ENCODE peak calls at places on chromosomes 13 and 19, in five cellular contexts. One of them, this sample, is unnamed.

GRCh38 chr19:16593181-16593580 is 21.0 kb upstream of the SLC35E1 start:
- DNase-seq in cardiac fibroblast: no peak
- DNase-seq in astrocyte of the spinal cord: no peak
- DNase-seq in breast epithelium: no peak
- DNase-seq in epithelial cell of prostate: no peak
- DNase-seq in this sample: no peak

GRCh38 chr13:23378009-23378632 is 55.4 kb downstream of the SACS start:
- DNase-seq in breast epithelium: no peak
- DNase-seq in cardiac fibroblast: peak
- DNase-seq in astrocyte of the spinal cord: peak
- DNase-seq in epithelial cell of prostate: peak
- DNase-seq in this sample: no peak

GRCh38 chr19:11046608-11047354 is 42.5 kb upstream of the LDLR start:
- DNase-seq in epithelial cell of prostate: no peak
- DNase-seq in cardiac fibroblast: no peak
- DNase-seq in breast epithelium: no peak
- DNase-seq in astrocyte of the spinal cord: no peak
- DNase-seq in this sample: no peak

GRCh38 chr13:73754241-73754640 is 380.0 kb downstream of the KLF12 start:
- DNase-seq in breast epithelium: no peak
- DNase-seq in cardiac fibroblast: no peak
- DNase-seq in epithelial cell of prostate: no peak
- DNase-seq in astrocyte of the spinal cord: no peak
- DNase-seq in this sample: no peak

GRCh38 chr19:14322889-14323463 is 58.3 kb upstream of the ADGRE5 start:
- DNase-seq in cardiac fibroblast: no peak
- DNase-seq in astrocyte of the spinal cord: no peak
- DNase-seq in breast epithelium: no peak
- DNase-seq in epithelial cell of prostate: no peak
- DNase-seq in this sample: no peak

GRCh38 chr13:48334534-48335127 is 31.1 kb downstream of the RB1 start:
- DNase-seq in epithelial cell of prostate: no peak
- DNase-seq in breast epithelium: no peak
- DNase-seq in astrocyte of the spinal cord: peak
- DNase-seq in cardiac fibroblast: peak
- DNase-seq in this sample: no peak

GRCh38 chr19:3981736-3982681 is 3.3 kb downstream of the EEF2 start:
- DNase-seq in astrocyte of the spinal cord: no peak
- DNase-seq in breast epithelium: no peak
- DNase-seq in cardiac fibroblast: no peak
- DNase-seq in epithelial cell of prostate: no peak
- DNase-seq in this sample: no peak

GRCh38 chr19:18419195-18419698 is at the start of gene SSBP4:
- DNase-seq in breast epithelium: no peak
- DNase-seq in epithelial cell of prostate: no peak
- DNase-seq in cardiac fibroblast: peak
- DNase-seq in astrocyte of the spinal cord: peak
- DNase-seq in this sample: peak

GRCh38 chr19:33374406-33374703 is 846 bp downstream of the CEBPG start:
- DNase-seq in epithelial cell of prostate: no peak
- DNase-seq in breast epithelium: no peak
- DNase-seq in cardiac fibroblast: peak
- DNase-seq in astrocyte of the spinal cord: peak
- DNase-seq in this sample: peak

GRCh38 chr19:28026636-28027035 is 1186.3 kb downstream of the UQCRFS1 start:
- DNase-seq in cardiac fibroblast: no peak
- DNase-seq in astrocyte of the spinal cord: no peak
- DNase-seq in epithelial cell of prostate: no peak
- DNase-seq in breast epithelium: no peak
- DNase-seq in this sample: no peak

GRCh38 chr19:6047741-6048231 is 62.5 kb downstream of the RFX2 start:
- DNase-seq in breast epithelium: peak
- DNase-seq in astrocyte of the spinal cord: peak
- DNase-seq in cardiac fibroblast: peak
- DNase-seq in epithelial cell of prostate: no peak
- DNase-seq in this sample: peak

GRCh38 chr19:3575260-3575741 is 2.6 kb downstream of the HMG20B start:
- DNase-seq in astrocyte of the spinal cord: peak
- DNase-seq in cardiac fibroblast: peak
- DNase-seq in breast epithelium: no peak
- DNase-seq in epithelial cell of prostate: no peak
- DNase-seq in this sample: peak

GRCh38 chr19:8631425-8631819 is 989 bp downstream of the NFILZ start:
- DNase-seq in epithelial cell of prostate: no peak
- DNase-seq in astrocyte of the spinal cord: peak
- DNase-seq in breast epithelium: no peak
- DNase-seq in cardiac fibroblast: peak
- DNase-seq in this sample: no peak

GRCh38 chr13:71290963-71291937 is 575.8 kb downstream of the DACH1 start:
- DNase-seq in epithelial cell of prostate: no peak
- DNase-seq in breast epithelium: no peak
- DNase-seq in cardiac fibroblast: peak
- DNase-seq in astrocyte of the spinal cord: no peak
- DNase-seq in this sample: no peak

GRCh38 chr19:10390652-10391286 is 10.4 kb upstream of the TYK2 start:
- DNase-seq in astrocyte of the spinal cord: peak
- DNase-seq in epithelial cell of prostate: no peak
- DNase-seq in breast epithelium: peak
- DNase-seq in cardiac fibroblast: peak
- DNase-seq in this sample: peak

GRCh38 chr13:76976488-76976887 is 15.4 kb upstream of the CLN5 start:
- DNase-seq in epithelial cell of prostate: peak
- DNase-seq in astrocyte of the spinal cord: peak
- DNase-seq in breast epithelium: no peak
- DNase-seq in cardiac fibroblast: no peak
- DNase-seq in this sample: no peak

GRCh38 chr13:103788061-103788652 is 721.9 kb upstream of the SLC10A2 start:
- DNase-seq in breast epithelium: no peak
- DNase-seq in cardiac fibroblast: no peak
- DNase-seq in astrocyte of the spinal cord: no peak
- DNase-seq in epithelial cell of prostate: no peak
- DNase-seq in this sample: no peak

GRCh38 chr13:37640499-37640898 is 41.9 kb upstream of the POSTN start:
- DNase-seq in cardiac fibroblast: peak
- DNase-seq in breast epithelium: no peak
- DNase-seq in epithelial cell of prostate: peak
- DNase-seq in astrocyte of the spinal cord: peak
- DNase-seq in this sample: no peak

GRCh38 chr13:53398051-53398450 is 369.4 kb downstream of the OLFM4 start:
- DNase-seq in breast epithelium: no peak
- DNase-seq in epithelial cell of prostate: no peak
- DNase-seq in cardiac fibroblast: no peak
- DNase-seq in astrocyte of the spinal cord: no peak
- DNase-seq in this sample: no peak

GRCh38 chr19:19381007-19381926 is 24.2 kb upstream of the GATAD2A start:
- DNase-seq in epithelial cell of prostate: no peak
- DNase-seq in cardiac fibroblast: no peak
- DNase-seq in breast epithelium: no peak
- DNase-seq in astrocyte of the spinal cord: no peak
- DNase-seq in this sample: no peak

GRCh38 chr19:41968751-41969150 is 9.6 kb upstream of the RABAC1 start:
- DNase-seq in breast epithelium: no peak
- DNase-seq in astrocyte of the spinal cord: no peak
- DNase-seq in cardiac fibroblast: no peak
- DNase-seq in epithelial cell of prostate: no peak
- DNase-seq in this sample: no peak

GRCh38 chr19:41330946-41331678 is 21.1 kb downstream of the CCDC97 start:
- DNase-seq in astrocyte of the spinal cord: no peak
- DNase-seq in epithelial cell of prostate: no peak
- DNase-seq in cardiac fibroblast: no peak
- DNase-seq in breast epithelium: no peak
- DNase-seq in this sample: peak

This sample was measured in islet precursor cell.